ENCODE peak calls at places on chromosomes 2 and 18, in five cellular contexts. K is activated CD4-positive, alpha-beta T cell treated with anti-CD3 and anti-CD28 coated beads, Interleukin-2, amount 50 U/mL, for 1 hour; O is iPS-NIHi11; T is SHP77; H is naive thymus-derived CD4-positive, alpha-beta T cell. G is an unnamed sample.

GRCh38 chr2:2812117-2812516 is 481.0 kb upstream of the MYT1L start:
- DNase-seq in K (no peak), T (no peak), H (no peak), O (no peak), G (no peak)

GRCh38 chr2:202718614-202719013 is 83.8 kb downstream of the FAM117B start:
- DNase-seq in O (peak; percentile 15), T (no peak), K (no peak), H (no peak), G (no peak)

GRCh38 chr2:20025065-20025786 is 12.8 kb upstream of the MATN3 start:
- DNase-seq in K (no peak), O (no peak), H (no peak), T (no peak), G (no peak)

GRCh38 chr18:24590946-24591345 is 130.5 kb downstream of the HRH4 start:
- DNase-seq in K (no peak), T (no peak), H (no peak), O (no peak), G (no peak)

GRCh38 chr2:227890495-227891079 is 19.2 kb downstream of the DAW1 start:
- DNase-seq in T (peak; percentile 33), K (no peak), H (peak; percentile 11), O (peak; percentile 48), G (peak; percentile 48)

GRCh38 chr2:216210711-216211131 is 101.6 kb downstream of the XRCC5 start:
- DNase-seq in T (no peak), H (no peak), K (no peak), O (no peak), G (no peak)

GRCh38 chr2:177641321-177641720 is 248.7 kb downstream of the AGPS start:
- DNase-seq in O (no peak), K (no peak), H (no peak), T (no peak), G (no peak)

GRCh38 chr18:50790956-50791355 is 28.9 kb downstream of the MRO start:
- DNase-seq in O (no peak), T (no peak), K (no peak), H (no peak), G (no peak)